ENCODE peak calls at places on chromosome 17, in nine cellular contexts. One of them, this sample, is unnamed.

GRCh38 chr17:68539536-68540469 is 27.6 kb downstream of the PRKAR1A start:
- DNase-seq in mammary epithelial cell: peak; percentile 19
- DNase-seq in brain microvascular endothelial cell: no peak
- DNase-seq in CD8-positive, alpha-beta T cell: no peak
- DNase-seq in left ventricle myocardium inferior: no peak
- DNase-seq in heart left ventricle: no peak
- DNase-seq in WTC11: no peak
- DNase-seq in PC-9: no peak
- DNase-seq in HFFc6: peak; percentile 7
- DNase-seq in this sample: no peak

GRCh38 chr17:54974758-54975157 is 6.2 kb downstream of the STXBP4 start:
- DNase-seq in mammary epithelial cell: no peak
- DNase-seq in brain microvascular endothelial cell: no peak
- DNase-seq in CD8-positive, alpha-beta T cell: no peak
- DNase-seq in left ventricle myocardium inferior: no peak
- DNase-seq in heart left ventricle: no peak
- DNase-seq in WTC11: no peak
- DNase-seq in PC-9: no peak
- DNase-seq in HFFc6: no peak
- DNase-seq in this sample: no peak

GRCh38 chr17:7988750-7989178 is 13.7 kb upstream of the GUCY2D start:
- DNase-seq in mammary epithelial cell: peak; percentile 75
- DNase-seq in brain microvascular endothelial cell: peak; percentile 85
- DNase-seq in CD8-positive, alpha-beta T cell: peak; percentile 68
- DNase-seq in left ventricle myocardium inferior: no peak
- DNase-seq in heart left ventricle: peak; percentile 53
- DNase-seq in WTC11: no peak
- DNase-seq in PC-9: peak; percentile 50
- DNase-seq in HFFc6: peak; percentile 91
- DNase-seq in this sample: peak; percentile 85

GRCh38 chr17:61770752-61771533 is 92.4 kb downstream of the BRIP1 start:
- DNase-seq in mammary epithelial cell: peak; percentile 40
- DNase-seq in brain microvascular endothelial cell: no peak
- DNase-seq in CD8-positive, alpha-beta T cell: no peak
- DNase-seq in left ventricle myocardium inferior: no peak
- DNase-seq in heart left ventricle: no peak
- DNase-seq in WTC11: no peak
- DNase-seq in PC-9: no peak
- DNase-seq in HFFc6: peak; percentile 82
- DNase-seq in this sample: no peak

GRCh38 chr17:6710317-6710716 is 2.9 kb downstream of the SLC13A5 start:
- DNase-seq in mammary epithelial cell: no peak
- DNase-seq in brain microvascular endothelial cell: no peak
- DNase-seq in CD8-positive, alpha-beta T cell: no peak
- DNase-seq in left ventricle myocardium inferior: no peak
- DNase-seq in heart left ventricle: no peak
- DNase-seq in WTC11: no peak
- DNase-seq in PC-9: no peak
- DNase-seq in HFFc6: no peak
- DNase-seq in this sample: no peak

GRCh38 chr17:7081341-7082062 is 1.5 kb upstream of the CLEC10A start:
- DNase-seq in mammary epithelial cell: no peak
- DNase-seq in brain microvascular endothelial cell: no peak
- DNase-seq in CD8-positive, alpha-beta T cell: peak; percentile 12
- DNase-seq in left ventricle myocardium inferior: no peak
- DNase-seq in heart left ventricle: no peak
- DNase-seq in WTC11: no peak
- DNase-seq in PC-9: no peak
- DNase-seq in HFFc6: no peak
- DNase-seq in this sample: no peak

GRCh38 chr17:82804442-82805191 is 35.2 kb downstream of the ZNF750 start:
- DNase-seq in mammary epithelial cell: no peak
- DNase-seq in brain microvascular endothelial cell: no peak
- DNase-seq in CD8-positive, alpha-beta T cell: no peak
- DNase-seq in left ventricle myocardium inferior: peak; percentile 86
- DNase-seq in heart left ventricle: peak; percentile 86
- DNase-seq in WTC11: no peak
- DNase-seq in PC-9: no peak
- DNase-seq in HFFc6: no peak
- DNase-seq in this sample: peak; percentile 76

GRCh38 chr17:17552351-17553216 is 38.9 kb downstream of the PEMT start:
- DNase-seq in mammary epithelial cell: no peak
- DNase-seq in brain microvascular endothelial cell: no peak
- DNase-seq in CD8-positive, alpha-beta T cell: no peak
- DNase-seq in left ventricle myocardium inferior: peak; percentile 38
- DNase-seq in heart left ventricle: no peak
- DNase-seq in WTC11: no peak
- DNase-seq in PC-9: no peak
- DNase-seq in HFFc6: no peak
- DNase-seq in this sample: peak; percentile 16

GRCh38 chr17:64150237-64151015 is 20.5 kb upstream of the ERN1 start:
- DNase-seq in mammary epithelial cell: no peak
- DNase-seq in brain microvascular endothelial cell: no peak
- DNase-seq in CD8-positive, alpha-beta T cell: no peak
- DNase-seq in left ventricle myocardium inferior: no peak
- DNase-seq in heart left ventricle: no peak
- DNase-seq in WTC11: no peak
- DNase-seq in PC-9: no peak
- DNase-seq in HFFc6: no peak
- DNase-seq in this sample: no peak

GRCh38 chr17:21475555-21475954 is 99.4 kb downstream of the KCNJ12 start:
- DNase-seq in mammary epithelial cell: no peak
- DNase-seq in brain microvascular endothelial cell: no peak
- DNase-seq in CD8-positive, alpha-beta T cell: no peak
- DNase-seq in left ventricle myocardium inferior: no peak
- DNase-seq in heart left ventricle: no peak
- DNase-seq in WTC11: no peak
- DNase-seq in PC-9: no peak
- DNase-seq in HFFc6: no peak
- DNase-seq in this sample: no peak

GRCh38 chr17:55458287-55458900 is 36.8 kb upstream of the MMD start:
- DNase-seq in mammary epithelial cell: no peak
- DNase-seq in brain microvascular endothelial cell: no peak
- DNase-seq in CD8-positive, alpha-beta T cell: no peak
- DNase-seq in left ventricle myocardium inferior: no peak
- DNase-seq in heart left ventricle: no peak
- DNase-seq in WTC11: no peak
- DNase-seq in PC-9: no peak
- DNase-seq in HFFc6: no peak
- DNase-seq in this sample: no peak

GRCh38 chr17:7856081-7856791 is 1.1 kb downstream of the NAA38 start:
- DNase-seq in mammary epithelial cell: no peak
- DNase-seq in brain microvascular endothelial cell: no peak
- DNase-seq in CD8-positive, alpha-beta T cell: peak; percentile 43
- DNase-seq in left ventricle myocardium inferior: peak; percentile 75
- DNase-seq in heart left ventricle: peak; percentile 86
- DNase-seq in WTC11: no peak
- DNase-seq in PC-9: no peak
- DNase-seq in HFFc6: no peak
- DNase-seq in this sample: peak; percentile 88

GRCh38 chr17:64061157-64061898 is 40.9 kb upstream of the ICAM2 start:
- DNase-seq in mammary epithelial cell: peak; percentile 48
- DNase-seq in brain microvascular endothelial cell: no peak
- DNase-seq in CD8-positive, alpha-beta T cell: no peak
- DNase-seq in left ventricle myocardium inferior: no peak
- DNase-seq in heart left ventricle: no peak
- DNase-seq in WTC11: no peak
- DNase-seq in PC-9: no peak
- DNase-seq in HFFc6: no peak
- DNase-seq in this sample: no peak

GRCh38 chr17:82332669-82333278 is 792 bp downstream of the SECTM1 start:
- DNase-seq in mammary epithelial cell: peak; percentile 46
- DNase-seq in brain microvascular endothelial cell: no peak
- DNase-seq in CD8-positive, alpha-beta T cell: peak; percentile 28
- DNase-seq in left ventricle myocardium inferior: peak; percentile 48
- DNase-seq in heart left ventricle: peak; percentile 60
- DNase-seq in WTC11: no peak
- DNase-seq in PC-9: peak; percentile 47
- DNase-seq in HFFc6: peak; percentile 34
- DNase-seq in this sample: no peak

DNA sequence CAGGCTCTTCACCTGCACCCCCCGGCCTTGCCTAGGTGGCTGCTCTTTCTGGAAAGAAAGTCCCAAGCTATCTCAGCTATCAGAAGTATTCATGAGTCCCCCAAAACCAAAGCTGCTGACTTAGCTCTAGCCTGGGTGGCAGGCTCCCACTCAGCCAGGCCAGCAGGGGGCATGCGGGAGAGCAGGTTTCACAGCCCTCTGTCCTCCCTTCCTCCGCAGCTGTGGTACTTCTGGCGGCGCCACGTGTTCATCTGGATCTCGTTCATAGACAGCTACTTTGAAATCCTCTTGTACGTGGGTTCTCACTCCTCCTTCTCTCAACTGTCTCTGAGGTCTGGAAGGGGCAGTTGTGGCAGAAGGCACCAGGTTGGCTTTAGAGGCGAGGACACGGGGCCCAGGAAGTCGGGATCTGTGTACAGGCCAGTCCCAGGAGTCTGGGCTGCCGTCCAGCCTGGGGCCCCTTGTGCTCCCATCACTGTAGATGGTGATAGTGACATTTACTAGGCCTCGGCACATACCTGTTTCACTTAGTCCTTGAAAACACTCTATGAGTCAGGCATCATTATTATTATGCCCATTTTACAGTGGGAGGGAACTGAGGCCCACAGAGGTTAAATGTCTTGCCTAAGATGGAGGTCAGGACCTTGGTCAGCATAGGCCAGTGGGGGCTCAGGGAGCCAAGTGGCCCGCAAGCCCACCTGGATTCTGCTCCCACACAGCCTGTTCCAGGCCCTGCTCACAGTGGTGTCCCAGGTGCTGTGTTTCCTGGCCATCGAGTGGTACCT is 12.9 kb downstream of the TRPV2 start:
- DNase-seq in mammary epithelial cell: no peak
- DNase-seq in brain microvascular endothelial cell: no peak
- DNase-seq in CD8-positive, alpha-beta T cell: peak; percentile 53
- DNase-seq in left ventricle myocardium inferior: peak; percentile 59
- DNase-seq in heart left ventricle: peak; percentile 48
- DNase-seq in WTC11: peak; percentile 74
- DNase-seq in PC-9: no peak
- DNase-seq in HFFc6: peak; percentile 41
- DNase-seq in this sample: peak; percentile 47
- TF ChIP-seq CTCF in mammary epithelial cell: peak; percentile 83
- TF ChIP-seq CTCF in brain microvascular endothelial cell: peak; percentile 90
- TF ChIP-seq CTCF in CD8-positive, alpha-beta T cell: peak; percentile 51
- TF ChIP-seq CTCF in left ventricle myocardium inferior: peak; percentile 70
- TF ChIP-seq CTCF in heart left ventricle: peak; percentile 44
- TF ChIP-seq CTCF in WTC11: peak; percentile 27
- TF ChIP-seq CTCF in PC-9: peak; percentile 57
- TF ChIP-seq CTCF in HFFc6: peak; percentile 83
- TF ChIP-seq CTCF in this sample: peak; percentile 63

GRCh38 chr17:40290629-40291296 is 3.1 kb downstream of the CDC6 start:
- DNase-seq in mammary epithelial cell: peak; percentile 88
- DNase-seq in brain microvascular endothelial cell: peak; percentile 87
- DNase-seq in CD8-positive, alpha-beta T cell: no peak
- DNase-seq in left ventricle myocardium inferior: no peak
- DNase-seq in heart left ventricle: no peak
- DNase-seq in WTC11: no peak
- DNase-seq in PC-9: peak; percentile 42
- DNase-seq in HFFc6: peak; percentile 96
- DNase-seq in this sample: peak; percentile 55
- TF ChIP-seq CTCF in mammary epithelial cell: peak; percentile 58
- TF ChIP-seq CTCF in brain microvascular endothelial cell: peak; percentile 55
- TF ChIP-seq CTCF in CD8-positive, alpha-beta T cell: peak; percentile 20
- TF ChIP-seq CTCF in left ventricle myocardium inferior: peak; percentile 70
- TF ChIP-seq CTCF in heart left ventricle: peak; percentile 35
- TF ChIP-seq CTCF in WTC11: no peak
- TF ChIP-seq CTCF in PC-9: peak; percentile 75
- TF ChIP-seq CTCF in HFFc6: peak; percentile 83
- TF ChIP-seq CTCF in this sample: peak; percentile 29

GRCh38 chr17:44067547-44067945 is 1.1 kb upstream of the LSM12 start:
- DNase-seq in mammary epithelial cell: no peak
- DNase-seq in brain microvascular endothelial cell: no peak
- DNase-seq in CD8-positive, alpha-beta T cell: no peak
- DNase-seq in left ventricle myocardium inferior: no peak
- DNase-seq in heart left ventricle: no peak
- DNase-seq in WTC11: no peak
- DNase-seq in PC-9: no peak
- DNase-seq in HFFc6: no peak
- DNase-seq in this sample: no peak
- TF ChIP-seq CTCF in mammary epithelial cell: no peak
- TF ChIP-seq CTCF in brain microvascular endothelial cell: no peak
- TF ChIP-seq CTCF in CD8-positive, alpha-beta T cell: no peak
- TF ChIP-seq CTCF in left ventricle myocardium inferior: no peak
- TF ChIP-seq CTCF in heart left ventricle: no peak
- TF ChIP-seq CTCF in WTC11: no peak
- TF ChIP-seq CTCF in PC-9: no peak
- TF ChIP-seq CTCF in HFFc6: no peak
- TF ChIP-seq CTCF in this sample: no peak

GRCh38 chr17:57404073-57404472 is 147.8 kb downstream of the MSI2 start:
- DNase-seq in mammary epithelial cell: no peak
- DNase-seq in brain microvascular endothelial cell: no peak
- DNase-seq in CD8-positive, alpha-beta T cell: no peak
- DNase-seq in left ventricle myocardium inferior: no peak
- DNase-seq in heart left ventricle: no peak
- DNase-seq in WTC11: no peak
- DNase-seq in PC-9: no peak
- DNase-seq in HFFc6: no peak
- DNase-seq in this sample: no peak
- TF ChIP-seq CTCF in mammary epithelial cell: no peak
- TF ChIP-seq CTCF in brain microvascular endothelial cell: no peak
- TF ChIP-seq CTCF in CD8-positive, alpha-beta T cell: no peak
- TF ChIP-seq CTCF in left ventricle myocardium inferior: no peak
- TF ChIP-seq CTCF in heart left ventricle: no peak
- TF ChIP-seq CTCF in WTC11: no peak
- TF ChIP-seq CTCF in PC-9: no peak
- TF ChIP-seq CTCF in HFFc6: peak; percentile 19
- TF ChIP-seq CTCF in this sample: no peak